ENCODE peak calls at places on chromosomes 5 and 9, in seven cellular contexts. One of them, this sample, is unnamed.

GRCh38 chr9:74304598-74304997 is 192.5 kb upstream of the RORB start:
- DNase-seq in adrenal gland: no peak
- DNase-seq in GM10248: no peak
- DNase-seq in nephron progenitor cell: no peak
- DNase-seq in MCF 10A: no peak
- DNase-seq in fibroblast of pulmonary artery: no peak
- DNase-seq in CD4-positive, alpha-beta T cell: no peak
- DNase-seq in this sample: no peak

GRCh38 chr5:1498623-1499416 is 24.9 kb downstream of the LPCAT1 start:
- DNase-seq in adrenal gland: no peak
- DNase-seq in GM10248: peak
- DNase-seq in nephron progenitor cell: no peak
- DNase-seq in MCF 10A: no peak
- DNase-seq in fibroblast of pulmonary artery: no peak
- DNase-seq in CD4-positive, alpha-beta T cell: no peak
- DNase-seq in this sample: no peak

GRCh38 chr9:81445331-81445921 is 243.9 kb downstream of the TLE1 start:
- DNase-seq in adrenal gland: no peak
- DNase-seq in GM10248: no peak
- DNase-seq in nephron progenitor cell: no peak
- DNase-seq in MCF 10A: peak
- DNase-seq in fibroblast of pulmonary artery: no peak
- DNase-seq in CD4-positive, alpha-beta T cell: no peak
- DNase-seq in this sample: no peak

GRCh38 chr9:134165357-134166315 is 1.3 kb upstream of the RNU6ATAC start:
- DNase-seq in adrenal gland: peak
- DNase-seq in GM10248: no peak
- DNase-seq in nephron progenitor cell: no peak
- DNase-seq in MCF 10A: peak
- DNase-seq in fibroblast of pulmonary artery: peak
- DNase-seq in CD4-positive, alpha-beta T cell: peak
- DNase-seq in this sample: no peak

GRCh38 chr5:140966293-140967225 is at the start of gene PCDHAC2:
- DNase-seq in adrenal gland: peak
- DNase-seq in GM10248: no peak
- DNase-seq in nephron progenitor cell: peak
- DNase-seq in MCF 10A: peak
- DNase-seq in fibroblast of pulmonary artery: peak
- DNase-seq in CD4-positive, alpha-beta T cell: no peak
- DNase-seq in this sample: no peak

GRCh38 chr5:74201334-74202081 is 439.0 kb downstream of the ENC1 start:
- DNase-seq in adrenal gland: peak
- DNase-seq in GM10248: peak
- DNase-seq in nephron progenitor cell: no peak
- DNase-seq in MCF 10A: peak
- DNase-seq in fibroblast of pulmonary artery: peak
- DNase-seq in CD4-positive, alpha-beta T cell: no peak
- DNase-seq in this sample: no peak

GRCh38 chr5:113546711-113547159 is 33.2 kb downstream of the YTHDC2 start:
- DNase-seq in adrenal gland: no peak
- DNase-seq in GM10248: no peak
- DNase-seq in nephron progenitor cell: no peak
- DNase-seq in MCF 10A: peak
- DNase-seq in fibroblast of pulmonary artery: peak
- DNase-seq in CD4-positive, alpha-beta T cell: no peak
- DNase-seq in this sample: no peak

GRCh38 chr5:59769041-59769360 is 124.5 kb downstream of the PDE4D start:
- DNase-seq in adrenal gland: no peak
- DNase-seq in GM10248: no peak
- DNase-seq in nephron progenitor cell: no peak
- DNase-seq in MCF 10A: no peak
- DNase-seq in fibroblast of pulmonary artery: peak
- DNase-seq in CD4-positive, alpha-beta T cell: no peak
- DNase-seq in this sample: no peak

GRCh38 chr9:131691969-131692611 is 47.8 kb downstream of the RAPGEF1 start:
- DNase-seq in adrenal gland: no peak
- DNase-seq in GM10248: no peak
- DNase-seq in nephron progenitor cell: no peak
- DNase-seq in MCF 10A: no peak
- DNase-seq in fibroblast of pulmonary artery: no peak
- DNase-seq in CD4-positive, alpha-beta T cell: no peak
- DNase-seq in this sample: no peak

GRCh38 chr5:159038907-159039306 is 60.8 kb downstream of the EBF1 start:
- DNase-seq in adrenal gland: no peak
- DNase-seq in GM10248: no peak
- DNase-seq in nephron progenitor cell: no peak
- DNase-seq in MCF 10A: peak
- DNase-seq in fibroblast of pulmonary artery: peak
- DNase-seq in CD4-positive, alpha-beta T cell: no peak
- DNase-seq in this sample: no peak

GRCh38 chr9:9091387-9091786 is 1291.8 kb upstream of the DMAC1 start:
- DNase-seq in adrenal gland: no peak
- DNase-seq in GM10248: no peak
- DNase-seq in nephron progenitor cell: no peak
- DNase-seq in MCF 10A: peak
- DNase-seq in fibroblast of pulmonary artery: peak
- DNase-seq in CD4-positive, alpha-beta T cell: no peak
- DNase-seq in this sample: no peak

GRCh38 chr9:89410709-89411111 is 87.2 kb downstream of the SEMA4D start:
- DNase-seq in adrenal gland: no peak
- DNase-seq in GM10248: peak
- DNase-seq in nephron progenitor cell: no peak
- DNase-seq in MCF 10A: peak
- DNase-seq in fibroblast of pulmonary artery: no peak
- DNase-seq in CD4-positive, alpha-beta T cell: peak
- DNase-seq in this sample: no peak
- TF ChIP-seq CTCF in adrenal gland: no peak
- TF ChIP-seq CTCF in GM10248: peak
- TF ChIP-seq CTCF in nephron progenitor cell: no peak
- TF ChIP-seq CTCF in MCF 10A: no peak
- TF ChIP-seq CTCF in fibroblast of pulmonary artery: no peak
- TF ChIP-seq CTCF in CD4-positive, alpha-beta T cell: no peak
- TF ChIP-seq CTCF in this sample: no peak

GRCh38 chr5:10607666-10608442 is 44.0 kb downstream of the ANKRD33B start:
- DNase-seq in adrenal gland: peak
- DNase-seq in GM10248: no peak
- DNase-seq in nephron progenitor cell: no peak
- DNase-seq in MCF 10A: peak
- DNase-seq in fibroblast of pulmonary artery: peak
- DNase-seq in CD4-positive, alpha-beta T cell: no peak
- DNase-seq in this sample: no peak
- TF ChIP-seq CTCF in adrenal gland: no peak
- TF ChIP-seq CTCF in GM10248: peak
- TF ChIP-seq CTCF in nephron progenitor cell: no peak
- TF ChIP-seq CTCF in MCF 10A: no peak
- TF ChIP-seq CTCF in fibroblast of pulmonary artery: peak
- TF ChIP-seq CTCF in CD4-positive, alpha-beta T cell: no peak
- TF ChIP-seq CTCF in this sample: no peak

GRCh38 chr5:17620627-17621026 is 10.4 kb downstream of the TAF11L12 start:
- DNase-seq in adrenal gland: no peak
- DNase-seq in GM10248: no peak
- DNase-seq in nephron progenitor cell: no peak
- DNase-seq in MCF 10A: no peak
- DNase-seq in fibroblast of pulmonary artery: no peak
- DNase-seq in CD4-positive, alpha-beta T cell: no peak
- DNase-seq in this sample: no peak
- TF ChIP-seq CTCF in adrenal gland: no peak
- TF ChIP-seq CTCF in GM10248: no peak
- TF ChIP-seq CTCF in nephron progenitor cell: no peak
- TF ChIP-seq CTCF in MCF 10A: no peak
- TF ChIP-seq CTCF in fibroblast of pulmonary artery: no peak
- TF ChIP-seq CTCF in CD4-positive, alpha-beta T cell: no peak
- TF ChIP-seq CTCF in this sample: no peak

DNA sequence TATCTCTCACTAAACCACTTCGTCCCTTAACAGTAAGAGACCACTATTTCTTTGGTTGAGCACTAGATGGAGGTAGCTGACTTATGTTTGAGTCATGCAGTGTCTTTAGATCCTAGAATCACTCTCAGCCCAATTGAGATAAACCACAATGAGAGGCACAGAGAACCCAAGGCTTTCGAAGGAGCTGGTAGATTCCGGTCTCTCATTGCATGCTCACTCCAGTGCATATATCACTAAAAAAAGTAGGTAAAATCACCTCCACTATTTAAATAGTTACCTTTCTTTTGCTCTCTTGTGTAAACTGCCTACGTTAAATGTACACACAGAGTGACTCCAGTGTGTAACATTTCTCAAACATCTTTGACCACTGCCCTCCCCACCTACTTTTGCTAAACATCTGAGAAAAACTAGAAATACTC is 27.6 kb downstream of the ACTL7A start:
- DNase-seq in adrenal gland: no peak
- DNase-seq in GM10248: no peak
- DNase-seq in nephron progenitor cell: no peak
- DNase-seq in MCF 10A: peak
- DNase-seq in fibroblast of pulmonary artery: peak
- DNase-seq in CD4-positive, alpha-beta T cell: no peak
- DNase-seq in this sample: no peak
- TF ChIP-seq CTCF in adrenal gland: peak
- TF ChIP-seq CTCF in GM10248: no peak
- TF ChIP-seq CTCF in nephron progenitor cell: no peak
- TF ChIP-seq CTCF in MCF 10A: no peak
- TF ChIP-seq CTCF in fibroblast of pulmonary artery: peak
- TF ChIP-seq CTCF in CD4-positive, alpha-beta T cell: no peak
- TF ChIP-seq CTCF in this sample: no peak

DNA sequence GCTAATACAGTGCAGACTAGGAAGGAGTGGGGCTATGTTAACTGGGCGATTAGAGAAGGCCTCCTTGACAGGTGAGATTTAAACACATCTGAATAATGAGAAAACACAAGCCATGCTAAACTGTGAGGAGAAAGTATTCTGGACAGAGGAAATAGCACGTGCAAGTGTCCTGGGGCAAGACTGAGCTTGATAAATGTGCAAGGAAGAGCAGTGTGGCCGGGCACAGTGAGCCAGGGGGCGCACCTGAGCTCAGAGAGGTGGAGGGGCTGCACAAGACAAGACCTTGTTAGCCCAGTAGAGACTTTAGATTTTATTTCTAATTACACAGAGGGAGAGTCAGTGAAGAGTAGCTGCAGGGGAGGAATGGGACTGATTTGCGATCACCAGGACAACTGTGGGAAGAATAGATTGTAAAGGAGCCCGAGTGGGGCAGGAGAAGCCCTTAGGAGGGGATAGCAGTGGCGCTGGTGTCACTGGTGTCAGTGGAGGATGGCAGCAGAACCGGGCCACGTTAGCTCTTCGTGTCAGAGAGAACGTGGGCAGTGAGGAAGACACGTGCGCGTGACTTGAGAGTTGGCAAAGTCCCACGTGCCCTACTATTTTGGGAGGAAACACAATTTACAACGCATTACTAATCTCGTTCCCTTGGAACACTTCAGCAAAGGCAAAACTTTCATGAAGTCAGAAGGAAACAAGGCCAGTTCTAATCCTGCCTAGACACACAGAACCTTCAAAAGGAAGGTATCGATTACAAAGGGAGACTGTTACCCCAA is 17.9 kb upstream of the C5orf47 start:
- DNase-seq in adrenal gland: peak
- DNase-seq in GM10248: no peak
- DNase-seq in nephron progenitor cell: no peak
- DNase-seq in MCF 10A: no peak
- DNase-seq in fibroblast of pulmonary artery: no peak
- DNase-seq in CD4-positive, alpha-beta T cell: no peak
- DNase-seq in this sample: no peak
- TF ChIP-seq CTCF in adrenal gland: no peak
- TF ChIP-seq CTCF in GM10248: no peak
- TF ChIP-seq CTCF in nephron progenitor cell: no peak
- TF ChIP-seq CTCF in MCF 10A: no peak
- TF ChIP-seq CTCF in fibroblast of pulmonary artery: no peak
- TF ChIP-seq CTCF in CD4-positive, alpha-beta T cell: no peak
- TF ChIP-seq CTCF in this sample: no peak

DNA sequence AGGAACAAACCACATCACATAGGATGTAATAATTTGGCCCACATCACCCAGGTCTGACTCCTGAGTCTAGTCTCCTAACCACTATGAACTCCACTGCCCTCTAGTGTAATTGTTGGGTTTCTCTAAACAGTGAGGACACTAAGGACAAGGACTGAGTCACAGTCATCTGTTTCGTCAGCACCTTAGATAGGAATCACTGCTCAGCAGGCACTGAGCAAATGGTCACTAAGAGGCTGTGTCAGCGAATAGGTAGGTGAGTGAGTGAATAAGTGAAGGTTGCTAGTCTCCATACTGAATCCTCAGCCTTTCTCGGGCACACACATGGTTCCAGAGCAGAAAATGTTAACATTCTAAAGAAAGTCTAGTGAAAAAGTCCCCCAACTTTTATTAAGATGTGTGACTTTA is 278.6 kb downstream of the SPOCK1 start:
- DNase-seq in adrenal gland: peak
- DNase-seq in GM10248: peak
- DNase-seq in nephron progenitor cell: no peak
- DNase-seq in MCF 10A: peak
- DNase-seq in fibroblast of pulmonary artery: peak
- DNase-seq in CD4-positive, alpha-beta T cell: no peak
- DNase-seq in this sample: no peak
- TF ChIP-seq CTCF in adrenal gland: peak
- TF ChIP-seq CTCF in GM10248: peak
- TF ChIP-seq CTCF in nephron progenitor cell: peak
- TF ChIP-seq CTCF in MCF 10A: peak
- TF ChIP-seq CTCF in fibroblast of pulmonary artery: peak
- TF ChIP-seq CTCF in CD4-positive, alpha-beta T cell: no peak
- TF ChIP-seq CTCF in this sample: no peak

GRCh38 chr5:23028445-23028844 is 175.3 kb upstream of the CDH12 start:
- DNase-seq in adrenal gland: no peak
- DNase-seq in GM10248: no peak
- DNase-seq in nephron progenitor cell: no peak
- DNase-seq in MCF 10A: no peak
- DNase-seq in fibroblast of pulmonary artery: no peak
- DNase-seq in CD4-positive, alpha-beta T cell: no peak
- DNase-seq in this sample: no peak

GRCh38 chr5:23026252-23027170 is 173.4 kb upstream of the CDH12 start:
- DNase-seq in adrenal gland: no peak
- DNase-seq in GM10248: no peak
- DNase-seq in nephron progenitor cell: no peak
- DNase-seq in MCF 10A: peak
- DNase-seq in fibroblast of pulmonary artery: peak
- DNase-seq in CD4-positive, alpha-beta T cell: no peak
- DNase-seq in this sample: no peak

GRCh38 chr5:23027830-23028229 is 174.7 kb upstream of the CDH12 start:
- DNase-seq in adrenal gland: no peak
- DNase-seq in GM10248: no peak
- DNase-seq in nephron progenitor cell: no peak
- DNase-seq in MCF 10A: no peak
- DNase-seq in fibroblast of pulmonary artery: no peak
- DNase-seq in CD4-positive, alpha-beta T cell: no peak
- DNase-seq in this sample: no peak

GRCh38 chr5:23027341-23027740 is 174.2 kb upstream of the CDH12 start:
- DNase-seq in adrenal gland: no peak
- DNase-seq in GM10248: no peak
- DNase-seq in nephron progenitor cell: no peak
- DNase-seq in MCF 10A: no peak
- DNase-seq in fibroblast of pulmonary artery: no peak
- DNase-seq in CD4-positive, alpha-beta T cell: no peak
- DNase-seq in this sample: no peak

DNA sequence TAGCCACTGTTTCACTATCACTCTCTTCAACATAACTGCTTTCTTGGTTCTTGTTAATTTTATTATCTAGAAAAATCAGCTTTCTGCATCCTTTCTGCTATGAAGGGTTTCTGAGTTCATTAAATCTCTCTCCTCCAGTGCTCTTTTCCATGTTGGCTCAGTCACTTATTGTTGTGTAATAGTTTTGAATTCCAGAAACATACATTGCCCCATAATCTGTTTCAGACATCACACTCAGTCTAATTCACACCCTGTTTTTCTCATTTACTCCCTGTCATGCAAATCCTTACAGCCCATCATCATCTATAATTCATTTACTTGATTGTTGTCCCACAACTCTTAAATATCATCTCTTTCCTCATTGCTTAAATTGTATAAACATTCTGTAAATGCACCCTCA is 176.2 kb upstream of the CDH12 start:
- DNase-seq in adrenal gland: no peak
- DNase-seq in GM10248: no peak
- DNase-seq in nephron progenitor cell: no peak
- DNase-seq in MCF 10A: peak
- DNase-seq in fibroblast of pulmonary artery: no peak
- DNase-seq in CD4-positive, alpha-beta T cell: no peak
- DNase-seq in this sample: no peak
- TF ChIP-seq CTCF in adrenal gland: no peak
- TF ChIP-seq CTCF in GM10248: no peak
- TF ChIP-seq CTCF in nephron progenitor cell: no peak
- TF ChIP-seq CTCF in MCF 10A: no peak
- TF ChIP-seq CTCF in fibroblast of pulmonary artery: no peak
- TF ChIP-seq CTCF in CD4-positive, alpha-beta T cell: no peak
- TF ChIP-seq CTCF in this sample: no peak

This sample was measured in natural killer cell.